ENCODE peak calls at places on chromosome 20, in five cellular contexts. J is breast epithelium; N is CD8-positive, alpha-beta memory T cell; W is right cardiac atrium; Q is heart right ventricle. G is an unnamed sample.

GRCh38 chr20:47762699-47763098 is 22.6 kb downstream of the SULF2 start:
- DNase-seq in N (no peak), J (no peak), W (no peak), Q (no peak), G (no peak)

GRCh38 chr20:1185781-1186334 is 1.1 kb upstream of the TMEM74B start:
- DNase-seq in Q (peak; percentile 48), W (peak; percentile 55), N (no peak), J (no peak), G (peak; percentile 39)

GRCh38 chr20:20593447-20594170 is 118.8 kb downstream of the RALGAPA2 start:
- DNase-seq in N (no peak), W (peak; percentile 18), J (no peak), Q (no peak), G (no peak)

GRCh38 chr20:39822667-39823066 is 860.5 kb downstream of the DHX35 start:
- DNase-seq in J (no peak), Q (no peak), N (no peak), W (no peak), G (no peak)

GRCh38 chr20:50304883-50305635 is 114.4 kb downstream of the CEBPB start:
- DNase-seq in N (no peak), Q (peak; percentile 84), W (peak; percentile 95), J (peak; percentile 81), G (peak; percentile 84)

GRCh38 chr20:35991142-35991771 is 22.9 kb downstream of the CNBD2 start:
- DNase-seq in N (no peak), Q (no peak), J (no peak), W (no peak), G (no peak)

GRCh38 chr20:3400260-3401155 is 7.0 kb downstream of the DNAAF9 start:
- DNase-seq in W (no peak), Q (no peak), N (no peak), J (no peak), G (no peak)

GRCh38 chr20:33684533-33685327 is 1.5 kb downstream of the E2F1 start:
- DNase-seq in N (no peak), J (no peak), Q (no peak), W (no peak), G (no peak)

GRCh38 chr20:4076033-4076432 is 60.7 kb upstream of the RNF24 start:
- DNase-seq in J (no peak), Q (no peak), N (no peak), W (no peak), G (no peak)

GRCh38 chr20:327041-327945 is 1.9 kb downstream of the SOX12 start:
- DNase-seq in Q (peak; percentile 88), J (peak; percentile 87), N (peak; percentile 62), W (peak; percentile 88), G (peak; percentile 88)

GRCh38 chr20:48789185-48789668 is 38.6 kb downstream of the PREX1 start:
- DNase-seq in N (no peak), W (no peak), J (no peak), Q (no peak), G (no peak)

GRCh38 chr20:59222982-59223610 is 59.5 kb downstream of the ZNF831 start:
- DNase-seq in Q (no peak), J (no peak), W (no peak), N (no peak), G (no peak)

GRCh38 chr20:64240243-64241015 is 15.1 kb upstream of the PCMTD2 start:
- DNase-seq in J (no peak), W (no peak), Q (no peak), N (no peak), G (no peak)

GRCh38 chr20:10076126-10077080 is 41.6 kb downstream of the ANKEF1 start:
- DNase-seq in Q (no peak), J (no peak), W (no peak), N (no peak), G (no peak)
- H3K27ac ChIP-seq in Q (peak overlapping the region; percentile 23), J (no peak overlapping the region), W (no peak overlapping the region), N (no peak overlapping the region), G (no peak overlapping the region)

GRCh38 chr20:57480444-57481152 is 44.3 kb downstream of the CTCFL start:
- DNase-seq in W (no peak), N (no peak), J (no peak), Q (no peak), G (no peak)
- H3K27ac ChIP-seq in W (no peak overlapping the region), N (no peak overlapping the region), J (no peak overlapping the region), Q (no peak overlapping the region), G (no peak overlapping the region)

GRCh38 chr20:62647521-62648317 is 5.4 kb downstream of the SLCO4A1 start:
- DNase-seq in J (no peak), Q (no peak), N (no peak), W (peak; percentile 64), G (peak; percentile 24)
- H3K27ac ChIP-seq in J (peak overlapping the region; percentile 76), Q (peak overlapping the region; percentile 50), N (no peak overlapping the region), W (no peak overlapping the region), G (no peak overlapping the region)

GRCh38 chr20:31896049-31896448 is 25.6 kb downstream of the TTLL9 start:
- DNase-seq in W (no peak), J (no peak), Q (no peak), N (no peak), G (no peak)

GRCh38 chr20:31901615-31902014 is 31.2 kb downstream of the TTLL9 start:
- DNase-seq in W (no peak), Q (no peak), J (no peak), N (no peak), G (no peak)

GRCh38 chr20:31894980-31895675 is 24.7 kb downstream of the TTLL9 start:
- DNase-seq in W (peak; percentile 49), N (no peak), J (peak; percentile 54), Q (peak; percentile 88), G (peak; percentile 60)

GRCh38 chr20:31897541-31897940 is 27.1 kb downstream of the TTLL9 start:
- DNase-seq in N (no peak), Q (no peak), W (no peak), J (no peak), G (no peak)
- H3K27ac ChIP-seq in N (no peak overlapping the region), Q (no peak overlapping the region), W (no peak overlapping the region), J (no peak overlapping the region), G (no peak overlapping the region)

GRCh38 chr20:6780414-6780813 is 12.9 kb downstream of the BMP2 start:
- DNase-seq in J (no peak), Q (no peak), W (no peak), N (no peak), G (no peak)

GRCh38 chr20:6784767-6785166 is 17.3 kb downstream of the BMP2 start:
- DNase-seq in Q (no peak), J (no peak), W (no peak), N (no peak), G (no peak)

GRCh38 chr20:6786548-6786947 is 19.1 kb downstream of the BMP2 start:
- DNase-seq in N (no peak), W (no peak), J (no peak), Q (no peak), G (no peak)

GRCh38 chr20:6783752-6784725 is 16.6 kb downstream of the BMP2 start:
- DNase-seq in W (no peak), Q (no peak), N (no peak), J (no peak), G (no peak)
- H3K27ac ChIP-seq in W (no peak overlapping the region), Q (no peak overlapping the region), N (no peak overlapping the region), J (no peak overlapping the region), G (no peak overlapping the region)

GRCh38 chr20:57581202-57582028 is 20.5 kb downstream of the PCK1 start:
- DNase-seq in Q (no peak), J (no peak), W (no peak), N (no peak), G (no peak)
- H3K27ac ChIP-seq in Q (no peak overlapping the region), J (no peak overlapping the region), W (no peak overlapping the region), N (no peak overlapping the region), G (peak overlapping the region; percentile 73)

DNA sequence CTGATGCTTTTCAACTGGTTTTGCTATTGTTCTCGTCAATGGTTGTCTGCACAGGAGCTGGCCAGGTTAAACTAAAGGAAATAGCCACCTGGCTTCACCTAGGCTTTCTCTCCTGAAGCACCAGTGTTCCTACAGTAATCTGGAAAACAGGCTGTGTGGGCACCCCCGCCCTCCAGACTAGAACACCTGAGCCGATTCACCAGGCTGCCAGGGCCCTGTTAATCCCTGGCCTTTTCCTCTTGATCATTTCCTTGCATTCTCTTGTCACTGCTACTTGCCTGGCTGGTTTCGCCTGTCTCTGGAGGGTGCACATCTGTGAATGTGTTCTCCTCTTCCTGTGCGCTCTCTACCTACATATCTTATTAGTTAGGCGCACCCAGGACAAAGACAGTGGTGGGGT is 45.7 kb upstream of the EMILIN3 start:
- DNase-seq in N (no peak), W (no peak), J (no peak), Q (no peak), G (no peak)
- H3K27ac ChIP-seq in N (no peak overlapping the region), W (peak overlapping the region; percentile 23), J (peak overlapping the region; percentile 57), Q (peak overlapping the region; percentile 28), G (peak overlapping the region; percentile 78)

GRCh38 chr20:57470666-57471495 is 54.1 kb downstream of the CTCFL start:
- DNase-seq in J (no peak), Q (no peak), N (no peak), W (no peak), G (no peak)

GRCh38 chr20:57468523-57469417 is 56.2 kb downstream of the CTCFL start:
- DNase-seq in J (no peak), N (no peak), Q (no peak), W (no peak), G (no peak)

GRCh38 chr20:57469418-57470211 is 55.3 kb downstream of the CTCFL start:
- DNase-seq in J (no peak), W (no peak), Q (peak; percentile 54), N (no peak), G (peak; percentile 58)

GRCh38 chr20:57471496-57472210 is 53.3 kb downstream of the CTCFL start:
- DNase-seq in J (no peak), W (no peak), N (no peak), Q (no peak), G (no peak)

GRCh38 chr20:57470212-57470522 is 54.8 kb downstream of the CTCFL start:
- DNase-seq in N (no peak), Q (no peak), W (no peak), J (no peak), G (no peak)
- H3K27ac ChIP-seq in N (no peak overlapping the region), Q (peak overlapping the region; percentile 2), W (no peak overlapping the region), J (no peak overlapping the region), G (peak overlapping the region; percentile 63)

GRCh38 chr20:34724172-34724571 is 20.0 kb downstream of the TP53INP2 start:
- DNase-seq in J (no peak), N (no peak), W (no peak), Q (no peak), G (no peak)
- H3K27ac ChIP-seq in J (no peak overlapping the region), N (no peak overlapping the region), W (peak overlapping the region; percentile 10), Q (no peak overlapping the region), G (no peak overlapping the region)